ENCODE peak calls at places on chromosome 11, in eight cellular contexts. One of them, this sample, is unnamed.

GRCh38 chr11:79973701-79974626 is 533.1 kb upstream of the TENM4 start:
- DNase-seq in activated naive CD8-positive, alpha-beta T cell treated with anti-CD3 and anti-CD28 coated beads, Interleukin-2, amount 50 U/mL, for 24 hours: no peak
- DNase-seq in GM23248: no peak
- DNase-seq in anterior cingulate cortex: no peak
- DNase-seq in HS-5: peak
- DNase-seq in NCI-H1092: no peak
- DNase-seq in NB4: no peak
- DNase-seq in SK-N-MC: no peak
- DNase-seq in this sample: no peak

GRCh38 chr11:84261707-84262106 is 975.5 kb upstream of the CCDC90B start:
- DNase-seq in activated naive CD8-positive, alpha-beta T cell treated with anti-CD3 and anti-CD28 coated beads, Interleukin-2, amount 50 U/mL, for 24 hours: no peak
- DNase-seq in GM23248: no peak
- DNase-seq in anterior cingulate cortex: no peak
- DNase-seq in HS-5: no peak
- DNase-seq in NCI-H1092: no peak
- DNase-seq in NB4: peak
- DNase-seq in SK-N-MC: no peak
- DNase-seq in this sample: no peak

GRCh38 chr11:117759305-117759704 is 37.7 kb downstream of the DSCAML1 start:
- DNase-seq in activated naive CD8-positive, alpha-beta T cell treated with anti-CD3 and anti-CD28 coated beads, Interleukin-2, amount 50 U/mL, for 24 hours: no peak
- DNase-seq in GM23248: no peak
- DNase-seq in anterior cingulate cortex: no peak
- DNase-seq in HS-5: no peak
- DNase-seq in NCI-H1092: no peak
- DNase-seq in NB4: no peak
- DNase-seq in SK-N-MC: no peak
- DNase-seq in this sample: no peak

GRCh38 chr11:129723146-129723963 is 92.3 kb upstream of the TMEM45B start:
- DNase-seq in activated naive CD8-positive, alpha-beta T cell treated with anti-CD3 and anti-CD28 coated beads, Interleukin-2, amount 50 U/mL, for 24 hours: no peak
- DNase-seq in GM23248: no peak
- DNase-seq in anterior cingulate cortex: no peak
- DNase-seq in HS-5: no peak
- DNase-seq in NCI-H1092: no peak
- DNase-seq in NB4: no peak
- DNase-seq in SK-N-MC: no peak
- DNase-seq in this sample: peak

GRCh38 chr11:74470526-74470925 is 3.2 kb upstream of the KCNE3 start:
- DNase-seq in activated naive CD8-positive, alpha-beta T cell treated with anti-CD3 and anti-CD28 coated beads, Interleukin-2, amount 50 U/mL, for 24 hours: no peak
- DNase-seq in GM23248: no peak
- DNase-seq in anterior cingulate cortex: no peak
- DNase-seq in HS-5: no peak
- DNase-seq in NCI-H1092: peak
- DNase-seq in NB4: no peak
- DNase-seq in SK-N-MC: no peak
- DNase-seq in this sample: no peak

GRCh38 chr11:10379871-10380568 is 75.0 kb upstream of the AMPD3 start:
- DNase-seq in activated naive CD8-positive, alpha-beta T cell treated with anti-CD3 and anti-CD28 coated beads, Interleukin-2, amount 50 U/mL, for 24 hours: no peak
- DNase-seq in GM23248: peak
- DNase-seq in anterior cingulate cortex: no peak
- DNase-seq in HS-5: no peak
- DNase-seq in NCI-H1092: peak
- DNase-seq in NB4: no peak
- DNase-seq in SK-N-MC: no peak
- DNase-seq in this sample: no peak

GRCh38 chr11:111765984-111766833 is at the start of gene PPP2R1B:
- DNase-seq in activated naive CD8-positive, alpha-beta T cell treated with anti-CD3 and anti-CD28 coated beads, Interleukin-2, amount 50 U/mL, for 24 hours: peak
- DNase-seq in GM23248: peak
- DNase-seq in anterior cingulate cortex: peak
- DNase-seq in HS-5: peak
- DNase-seq in NCI-H1092: peak
- DNase-seq in NB4: peak
- DNase-seq in SK-N-MC: no peak
- DNase-seq in this sample: peak

GRCh38 chr11:65078151-65078550 is 5.7 kb downstream of the CDCA5 start:
- DNase-seq in activated naive CD8-positive, alpha-beta T cell treated with anti-CD3 and anti-CD28 coated beads, Interleukin-2, amount 50 U/mL, for 24 hours: peak
- DNase-seq in GM23248: peak
- DNase-seq in anterior cingulate cortex: no peak
- DNase-seq in HS-5: no peak
- DNase-seq in NCI-H1092: peak
- DNase-seq in NB4: peak
- DNase-seq in SK-N-MC: no peak
- DNase-seq in this sample: peak

GRCh38 chr11:15176646-15177163 is 62.0 kb downstream of the INSC start:
- DNase-seq in activated naive CD8-positive, alpha-beta T cell treated with anti-CD3 and anti-CD28 coated beads, Interleukin-2, amount 50 U/mL, for 24 hours: no peak
- DNase-seq in GM23248: no peak
- DNase-seq in anterior cingulate cortex: no peak
- DNase-seq in HS-5: no peak
- DNase-seq in NCI-H1092: no peak
- DNase-seq in NB4: no peak
- DNase-seq in SK-N-MC: no peak
- DNase-seq in this sample: no peak

GRCh38 chr11:46345881-46346484 is 1.3 kb upstream of the DGKZ start:
- DNase-seq in activated naive CD8-positive, alpha-beta T cell treated with anti-CD3 and anti-CD28 coated beads, Interleukin-2, amount 50 U/mL, for 24 hours: peak
- DNase-seq in GM23248: no peak
- DNase-seq in anterior cingulate cortex: no peak
- DNase-seq in HS-5: no peak
- DNase-seq in NCI-H1092: no peak
- DNase-seq in NB4: peak
- DNase-seq in SK-N-MC: no peak
- DNase-seq in this sample: no peak

GRCh38 chr11:34647131-34647530 is 26.2 kb downstream of the EHF start:
- DNase-seq in activated naive CD8-positive, alpha-beta T cell treated with anti-CD3 and anti-CD28 coated beads, Interleukin-2, amount 50 U/mL, for 24 hours: no peak
- DNase-seq in GM23248: no peak
- DNase-seq in anterior cingulate cortex: no peak
- DNase-seq in HS-5: no peak
- DNase-seq in NCI-H1092: no peak
- DNase-seq in NB4: no peak
- DNase-seq in SK-N-MC: no peak
- DNase-seq in this sample: no peak

GRCh38 chr11:95764267-95764898 is 25.2 kb downstream of the FAM76B start:
- DNase-seq in activated naive CD8-positive, alpha-beta T cell treated with anti-CD3 and anti-CD28 coated beads, Interleukin-2, amount 50 U/mL, for 24 hours: no peak
- DNase-seq in GM23248: peak
- DNase-seq in anterior cingulate cortex: no peak
- DNase-seq in HS-5: no peak
- DNase-seq in NCI-H1092: peak
- DNase-seq in NB4: peak
- DNase-seq in SK-N-MC: peak
- DNase-seq in this sample: peak

GRCh38 chr11:119111361-119111925 is 4.3 kb downstream of the C2CD2L start:
- DNase-seq in activated naive CD8-positive, alpha-beta T cell treated with anti-CD3 and anti-CD28 coated beads, Interleukin-2, amount 50 U/mL, for 24 hours: no peak
- DNase-seq in GM23248: no peak
- DNase-seq in anterior cingulate cortex: no peak
- DNase-seq in HS-5: no peak
- DNase-seq in NCI-H1092: no peak
- DNase-seq in NB4: no peak
- DNase-seq in SK-N-MC: no peak
- DNase-seq in this sample: no peak

GRCh38 chr11:2933376-2934056 is 4.3 kb upstream of the PHLDA2 start:
- DNase-seq in activated naive CD8-positive, alpha-beta T cell treated with anti-CD3 and anti-CD28 coated beads, Interleukin-2, amount 50 U/mL, for 24 hours: peak
- DNase-seq in GM23248: peak
- DNase-seq in anterior cingulate cortex: no peak
- DNase-seq in HS-5: peak
- DNase-seq in NCI-H1092: no peak
- DNase-seq in NB4: peak
- DNase-seq in SK-N-MC: no peak
- DNase-seq in this sample: no peak

GRCh38 chr11:11937433-11937832 is 71.0 kb downstream of the DKK3 start:
- DNase-seq in activated naive CD8-positive, alpha-beta T cell treated with anti-CD3 and anti-CD28 coated beads, Interleukin-2, amount 50 U/mL, for 24 hours: no peak
- DNase-seq in GM23248: peak
- DNase-seq in anterior cingulate cortex: no peak
- DNase-seq in HS-5: no peak
- DNase-seq in NCI-H1092: no peak
- DNase-seq in NB4: no peak
- DNase-seq in SK-N-MC: no peak
- DNase-seq in this sample: no peak

GRCh38 chr11:83063073-83063754 is 8.5 kb downstream of the RAB30 start:
- DNase-seq in activated naive CD8-positive, alpha-beta T cell treated with anti-CD3 and anti-CD28 coated beads, Interleukin-2, amount 50 U/mL, for 24 hours: no peak
- DNase-seq in GM23248: peak
- DNase-seq in anterior cingulate cortex: no peak
- DNase-seq in HS-5: no peak
- DNase-seq in NCI-H1092: no peak
- DNase-seq in NB4: peak
- DNase-seq in SK-N-MC: peak
- DNase-seq in this sample: peak

GRCh38 chr11:115711021-115711420 is 206.8 kb upstream of the CADM1 start:
- DNase-seq in activated naive CD8-positive, alpha-beta T cell treated with anti-CD3 and anti-CD28 coated beads, Interleukin-2, amount 50 U/mL, for 24 hours: no peak
- DNase-seq in GM23248: no peak
- DNase-seq in anterior cingulate cortex: no peak
- DNase-seq in HS-5: no peak
- DNase-seq in NCI-H1092: no peak
- DNase-seq in NB4: peak
- DNase-seq in SK-N-MC: no peak
- DNase-seq in this sample: no peak